ENCODE peak calls at places on chromosomes 11 and 22, in nine cellular contexts. One of them, this sample, is unnamed.

GRCh38 chr22:35629406-35630234 is 12.5 kb upstream of the MB start:
- DNase-seq in fibroblast of pulmonary artery: peak
- DNase-seq in activated CD4-positive, alpha-beta memory T cell treated with anti-CD3 and anti-CD28 coated beads for 36 hours: peak
- DNase-seq in EH: peak
- DNase-seq in PC-9: peak
- DNase-seq in ecto neural progenitor cell: no peak
- DNase-seq in tibial artery: peak
- DNase-seq in H9: peak
- DNase-seq in activated T-cell treated with anti-CD3 and anti-CD28 coated beads, Interleukin-2, amount 50 U/mL, for 72 hours: peak
- DNase-seq in this sample: peak

GRCh38 chr11:84232511-84232910 is 946.3 kb upstream of the CCDC90B start:
- DNase-seq in fibroblast of pulmonary artery: no peak
- DNase-seq in activated CD4-positive, alpha-beta memory T cell treated with anti-CD3 and anti-CD28 coated beads for 36 hours: no peak
- DNase-seq in EH: no peak
- DNase-seq in PC-9: no peak
- DNase-seq in ecto neural progenitor cell: no peak
- DNase-seq in tibial artery: no peak
- DNase-seq in H9: no peak
- DNase-seq in activated T-cell treated with anti-CD3 and anti-CD28 coated beads, Interleukin-2, amount 50 U/mL, for 72 hours: no peak
- DNase-seq in this sample: no peak

GRCh38 chr22:40294696-40295095 is 51.6 kb upstream of the ADSL start:
- DNase-seq in fibroblast of pulmonary artery: no peak
- DNase-seq in activated CD4-positive, alpha-beta memory T cell treated with anti-CD3 and anti-CD28 coated beads for 36 hours: no peak
- DNase-seq in EH: no peak
- DNase-seq in PC-9: no peak
- DNase-seq in ecto neural progenitor cell: no peak
- DNase-seq in tibial artery: no peak
- DNase-seq in H9: no peak
- DNase-seq in activated T-cell treated with anti-CD3 and anti-CD28 coated beads, Interleukin-2, amount 50 U/mL, for 72 hours: no peak
- DNase-seq in this sample: no peak

GRCh38 chr22:27795053-27795452 is 6.5 kb downstream of the MN1 start:
- DNase-seq in fibroblast of pulmonary artery: no peak
- DNase-seq in activated CD4-positive, alpha-beta memory T cell treated with anti-CD3 and anti-CD28 coated beads for 36 hours: no peak
- DNase-seq in EH: no peak
- DNase-seq in PC-9: no peak
- DNase-seq in ecto neural progenitor cell: no peak
- DNase-seq in tibial artery: no peak
- DNase-seq in H9: peak
- DNase-seq in activated T-cell treated with anti-CD3 and anti-CD28 coated beads, Interleukin-2, amount 50 U/mL, for 72 hours: no peak
- DNase-seq in this sample: no peak

GRCh38 chr22:32836286-32836859 is 34.9 kb downstream of the TIMP3 start:
- DNase-seq in fibroblast of pulmonary artery: peak
- DNase-seq in activated CD4-positive, alpha-beta memory T cell treated with anti-CD3 and anti-CD28 coated beads for 36 hours: no peak
- DNase-seq in EH: peak
- DNase-seq in PC-9: peak
- DNase-seq in ecto neural progenitor cell: no peak
- DNase-seq in tibial artery: no peak
- DNase-seq in H9: no peak
- DNase-seq in activated T-cell treated with anti-CD3 and anti-CD28 coated beads, Interleukin-2, amount 50 U/mL, for 72 hours: no peak
- DNase-seq in this sample: no peak

GRCh38 chr11:46363031-46363407 is 15.8 kb downstream of the DGKZ start:
- DNase-seq in fibroblast of pulmonary artery: peak
- DNase-seq in activated CD4-positive, alpha-beta memory T cell treated with anti-CD3 and anti-CD28 coated beads for 36 hours: no peak
- DNase-seq in EH: peak
- DNase-seq in PC-9: peak
- DNase-seq in ecto neural progenitor cell: no peak
- DNase-seq in tibial artery: peak
- DNase-seq in H9: no peak
- DNase-seq in activated T-cell treated with anti-CD3 and anti-CD28 coated beads, Interleukin-2, amount 50 U/mL, for 72 hours: no peak
- DNase-seq in this sample: peak

GRCh38 chr22:21730535-21731308 is 4.9 kb downstream of the YPEL1 start:
- DNase-seq in fibroblast of pulmonary artery: no peak
- DNase-seq in activated CD4-positive, alpha-beta memory T cell treated with anti-CD3 and anti-CD28 coated beads for 36 hours: no peak
- DNase-seq in EH: no peak
- DNase-seq in PC-9: no peak
- DNase-seq in ecto neural progenitor cell: no peak
- DNase-seq in tibial artery: no peak
- DNase-seq in H9: no peak
- DNase-seq in activated T-cell treated with anti-CD3 and anti-CD28 coated beads, Interleukin-2, amount 50 U/mL, for 72 hours: no peak
- DNase-seq in this sample: no peak

GRCh38 chr11:69075421-69076128 is 26.8 kb downstream of the TPCN2 start:
- DNase-seq in fibroblast of pulmonary artery: peak
- DNase-seq in activated CD4-positive, alpha-beta memory T cell treated with anti-CD3 and anti-CD28 coated beads for 36 hours: no peak
- DNase-seq in EH: peak
- DNase-seq in PC-9: no peak
- DNase-seq in ecto neural progenitor cell: no peak
- DNase-seq in tibial artery: peak
- DNase-seq in H9: no peak
- DNase-seq in activated T-cell treated with anti-CD3 and anti-CD28 coated beads, Interleukin-2, amount 50 U/mL, for 72 hours: no peak
- DNase-seq in this sample: no peak

This sample was measured in SW 1271.